ENCODE peak calls at places on chromosomes 11 and 22, in seven cellular contexts. G is CD4-positive, alpha-beta T cell; O is lower lobe of right lung; C is cardiac muscle cell; K is Calu3; W is nephron progenitor cell; A is astrocyte. D is an unnamed sample.

GRCh38 chr11:11659567-11660341 is 37.9 kb upstream of the GALNT18 start:
- DNase-seq in G (no peak), O (no peak), C (no peak), K (no peak), W (no peak), A (no peak), D (no peak)

GRCh38 chr11:126109941-126110731 is 47.5 kb upstream of the CDON start:
- DNase-seq in G (no peak), O (no peak), C (no peak), K (peak; percentile 12), W (no peak), A (peak; percentile 75), D (peak; percentile 29)

GRCh38 chr11:64482588-64482987 is 108.4 kb upstream of the SLC22A12 start:
- DNase-seq in G (no peak), O (no peak), C (no peak), K (no peak), W (no peak), A (no peak), D (no peak)

GRCh38 chr22:20020533-20021195 is at the start of gene TANGO2:
- DNase-seq in G (peak; percentile 93), O (peak; percentile 94), C (peak; percentile 96), K (peak; percentile 97), W (peak; percentile 96), A (peak; percentile 73), D (peak; percentile 86)

GRCh38 chr11:13760115-13760514 is 91.6 kb downstream of the FAR1 start:
- DNase-seq in G (no peak), O (no peak), C (no peak), K (no peak), W (no peak), A (peak; percentile 9), D (no peak)

GRCh38 chr11:6617315-6617781 is 1.9 kb downstream of the TPP1 start:
- DNase-seq in G (no peak), O (no peak), C (no peak), K (no peak), W (no peak), A (no peak), D (no peak)

GRCh38 chr22:44037519-44038370 is 13.6 kb downstream of the PARVB start:
- DNase-seq in G (no peak), O (no peak), C (no peak), K (no peak), W (no peak), A (peak; percentile 93), D (peak; percentile 94)

GRCh38 chr11:15006139-15006759 is 34.1 kb upstream of the CALCA start:
- DNase-seq in G (no peak), O (no peak), C (peak; percentile 13), K (peak; percentile 4), W (no peak), A (peak; percentile 9), D (peak; percentile 53)

GRCh38 chr11:71977743-71978418 is 20.8 kb upstream of the IL18BP start:
- DNase-seq in G (peak; percentile 43), O (no peak), C (peak; percentile 47), K (peak; percentile 59), W (peak; percentile 36), A (peak; percentile 15), D (peak; percentile 54)

GRCh38 chr11:43907028-43907966 is 26.7 kb downstream of the ALKBH3 start:
- DNase-seq in G (no peak), O (no peak), C (no peak), K (no peak), W (no peak), A (no peak), D (no peak)

GRCh38 chr11:65776196-65776595 is 4.6 kb downstream of the AP5B1 start:
- DNase-seq in G (no peak), O (peak; percentile 77), C (no peak), K (no peak), W (no peak), A (no peak), D (no peak)

GRCh38 chr11:81888391-81888790 is 845.3 kb downstream of the FAM181B start:
- DNase-seq in G (no peak), O (no peak), C (no peak), K (no peak), W (no peak), A (no peak), D (no peak)

GRCh38 chr11:8071616-8072581 is 9.1 kb upstream of the TUB start:
- DNase-seq in G (no peak), O (no peak), C (no peak), K (no peak), W (no peak), A (no peak), D (no peak)

GRCh38 chr11:99501655-99502054 is 480.9 kb downstream of the CNTN5 start:
- DNase-seq in G (no peak), O (no peak), C (no peak), K (no peak), W (no peak), A (no peak), D (no peak)

GRCh38 chr22:20523118-20523983 is 15.9 kb downstream of the MED15 start:
- DNase-seq in G (no peak), O (peak; percentile 14), C (no peak), K (no peak), W (no peak), A (peak; percentile 64), D (peak; percentile 69)

GRCh38 chr11:110850846-110851245 is 138.6 kb upstream of the ARHGAP20 start:
- DNase-seq in G (no peak), O (no peak), C (no peak), K (no peak), W (no peak), A (peak; percentile 77), D (no peak)

GRCh38 chr22:37803636-37804371 is 3.9 kb upstream of the GCAT start:
- DNase-seq in G (no peak), O (no peak), C (no peak), K (no peak), W (no peak), A (no peak), D (no peak)

GRCh38 chr11:109547356-109548027 is 125.5 kb downstream of the C11orf87 start:
- DNase-seq in G (no peak), O (peak; percentile 32), C (no peak), K (no peak), W (no peak), A (peak; percentile 90), D (peak; percentile 23)

GRCh38 chr11:48148749-48149148 is 67.9 kb upstream of the OR4B1 start:
- DNase-seq in G (no peak), O (no peak), C (no peak), K (no peak), W (no peak), A (peak; percentile 59), D (no peak)

GRCh38 chr11:48150213-48150612 is 66.4 kb upstream of the OR4B1 start:
- DNase-seq in G (no peak), O (no peak), C (no peak), K (no peak), W (no peak), A (peak; percentile 71), D (no peak)

DNA sequence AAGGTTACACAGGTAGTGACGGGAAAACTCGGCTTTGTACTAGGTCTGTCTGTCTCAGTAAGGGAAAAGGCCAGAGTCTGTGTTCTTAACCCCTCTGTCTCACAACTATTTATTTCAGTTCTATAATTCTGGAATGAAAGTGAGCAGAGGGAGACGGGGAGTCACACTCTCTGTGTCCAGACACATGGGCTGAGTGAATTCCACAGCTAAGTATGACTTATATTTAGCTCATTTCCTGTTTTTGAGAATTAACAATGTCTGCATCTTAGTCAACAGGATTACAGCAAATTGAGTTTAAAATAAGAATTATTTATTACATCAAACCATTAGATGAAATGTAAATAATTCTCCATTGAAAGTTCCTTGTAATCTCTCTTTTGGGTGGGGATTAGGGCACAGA is 62.4 kb upstream of the OR4B1 start:
- DNase-seq in G (no peak), O (no peak), C (no peak), K (no peak), W (no peak), A (peak; percentile 50), D (peak; percentile 39)
- TF ChIP-seq CTCF in G (no peak), O (no peak), C (no peak), K (no peak), W (no peak), A (no peak), D (no peak)

DNA sequence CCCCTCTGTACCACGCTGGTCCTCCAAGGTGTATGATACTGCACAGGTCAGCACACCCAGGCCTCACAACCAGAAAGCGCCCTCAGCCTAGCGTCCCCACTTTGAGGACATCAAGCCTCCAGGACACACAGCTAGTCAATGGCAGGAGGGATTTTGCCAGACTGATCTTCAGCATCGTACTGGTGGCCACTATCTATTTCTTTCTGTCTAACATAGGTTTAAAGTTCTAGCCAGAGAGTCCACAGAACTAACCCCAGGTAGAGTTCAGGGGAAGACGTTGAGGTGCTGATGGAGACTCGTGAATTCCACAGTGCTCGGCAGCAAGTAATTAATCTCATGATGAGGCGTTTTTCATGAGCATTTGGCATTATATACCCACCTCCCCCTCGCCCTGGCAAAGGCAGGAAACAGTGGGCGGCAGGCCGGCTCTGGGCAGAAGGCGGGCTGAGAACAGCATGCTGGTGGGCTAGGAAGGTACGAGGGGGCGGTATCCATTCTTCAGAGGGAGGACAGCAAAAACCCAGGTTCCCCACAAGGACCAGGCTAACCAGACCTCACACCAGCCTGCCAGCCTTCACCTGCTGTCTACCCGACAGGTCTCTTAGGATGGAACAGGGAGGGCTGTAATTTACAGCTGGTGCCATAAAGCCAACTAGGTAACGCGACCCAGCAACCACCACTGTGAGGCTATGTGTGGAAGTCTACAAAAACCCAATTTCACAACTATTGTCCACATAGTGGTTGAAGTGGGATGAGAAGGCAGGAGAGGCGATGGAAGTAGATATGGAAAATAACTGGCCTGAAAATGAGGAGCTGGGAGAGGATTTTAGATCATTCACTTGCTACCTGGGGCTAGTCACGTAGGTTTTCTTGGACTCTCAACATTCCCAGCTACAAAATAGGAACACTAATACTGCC is 18.5 kb downstream of the MYH9 start:
- DNase-seq in G (no peak), O (no peak), C (no peak), K (no peak), W (no peak), A (no peak), D (no peak)
- TF ChIP-seq CTCF in G (no peak), O (no peak), C (no peak), K (no peak), W (no peak), A (no peak), D (no peak)

DNA sequence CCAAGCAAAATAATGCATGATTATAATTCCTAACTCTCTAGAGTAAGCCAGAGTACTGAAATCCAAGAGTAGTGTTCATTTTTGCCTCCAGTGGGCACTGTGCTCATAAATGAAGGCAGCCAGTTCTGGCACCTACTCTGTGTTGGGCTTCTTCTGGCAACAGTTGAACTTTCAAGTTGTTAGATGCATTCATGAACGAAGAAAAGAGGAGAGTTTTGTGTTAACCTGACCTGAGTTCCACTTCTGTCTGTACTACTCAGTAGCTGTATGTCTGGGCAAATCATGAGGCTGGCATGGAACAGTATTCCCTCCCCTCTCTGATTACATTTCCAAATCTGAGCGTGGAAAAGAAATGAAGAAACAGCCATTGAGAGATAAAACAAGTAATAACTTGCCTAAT is 20.3 kb upstream of the TENM4 start:
- DNase-seq in G (no peak), O (no peak), C (peak; percentile 65), K (no peak), W (peak; percentile 40), A (peak; percentile 44), D (peak; percentile 58)
- TF ChIP-seq CTCF in G (no peak), O (peak; percentile 49), C (peak; percentile 73), K (no peak), W (peak; percentile 67), A (peak; percentile 68), D (peak; percentile 86)

DNA sequence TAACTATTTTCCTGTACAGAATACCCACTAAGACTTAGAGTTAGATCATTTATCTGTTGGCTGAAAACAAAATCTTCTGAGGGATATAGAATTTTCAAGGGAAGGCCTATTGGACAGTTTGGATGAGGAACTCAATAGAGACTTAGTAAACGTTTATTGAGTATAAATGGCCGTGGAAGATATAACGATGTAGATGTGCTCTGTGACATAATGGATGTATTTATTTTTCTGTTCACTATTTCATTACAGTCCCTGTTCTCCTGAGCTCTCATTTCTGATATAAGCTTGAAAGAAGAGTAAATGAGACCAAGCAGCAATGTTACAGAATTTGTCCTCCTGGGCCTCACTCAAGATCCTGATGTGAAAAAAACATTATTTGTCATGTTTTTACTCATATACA is at the start of gene OR4A16:
- DNase-seq in G (no peak), O (no peak), C (no peak), K (no peak), W (no peak), A (no peak), D (no peak)
- TF ChIP-seq CTCF in G (no peak), O (no peak), C (no peak), K (no peak), W (no peak), A (no peak), D (no peak)